ENCODE peak calls at places on chromosomes 2 and 18, in ten cellular contexts. H is cardiac muscle cell, T is SJSA1, Z is IMR-90, C is HT-29, J is HTR-8/SVneo, E is memory B cell, I is AML-193, G is hippocampal formation, R is NCI-H446. D is an unnamed sample.
A peak's percentile ranks its signal among the peaks of the same experiment; 100 is the strongest.

GRCh38 chr2:32168513-32168912 is 2.8 kb downstream of the SLC30A6 start:
- DNase-seq in H (no peak), T (no peak), Z (no peak), C (no peak), J (no peak), E (no peak), I (no peak), G (no peak), R (no peak), D (peak; percentile 1)

GRCh38 chr2:241843321-241844065 is 15.2 kb downstream of the PDCD1 start:
- DNase-seq in H (no peak), T (no peak), Z (no peak), C (no peak), J (no peak), E (no peak), I (no peak), G (no peak), R (no peak), D (no peak)

GRCh38 chr2:102502576-102502975 is 29.6 kb downstream of the SLC9A4 start:
- DNase-seq in H (no peak), T (no peak), Z (no peak), C (no peak), J (no peak), E (no peak), I (no peak), G (no peak), R (no peak), D (no peak)

GRCh38 chr2:152822669-152823068 is 104.2 kb downstream of the ARL6IP6 start:
- DNase-seq in H (no peak), T (no peak), Z (no peak), C (no peak), J (no peak), E (no peak), I (no peak), G (no peak), R (no peak), D (no peak)

GRCh38 chr2:109089602-109090300 is 39.3 kb upstream of the SH3RF3 start:
- DNase-seq in H (no peak), T (peak; percentile 27), Z (peak; percentile 73), C (no peak), J (no peak), E (no peak), I (no peak), G (no peak), R (no peak), D (no peak)

GRCh38 chr2:168344706-168345105 is 97.3 kb upstream of the STK39 start:
- DNase-seq in H (no peak), T (no peak), Z (no peak), C (no peak), J (no peak), E (no peak), I (no peak), G (no peak), R (no peak), D (no peak)

GRCh38 chr2:2263196-2263829 is 67.8 kb downstream of the MYT1L start:
- DNase-seq in H (no peak), T (no peak), Z (no peak), C (no peak), J (no peak), E (no peak), I (no peak), G (no peak), R (no peak), D (no peak)

GRCh38 chr2:9811679-9812511 is 31.4 kb upstream of the TAF1B start:
- DNase-seq in H (no peak), T (no peak), Z (no peak), C (no peak), J (no peak), E (no peak), I (no peak), G (no peak), R (no peak), D (no peak)

GRCh38 chr2:138922973-138923563 is 142.9 kb upstream of the NXPH2 start:
- DNase-seq in H (peak; percentile 40), T (no peak), Z (no peak), C (peak; percentile 41), J (peak; percentile 3), E (no peak), I (peak; percentile 1), G (no peak), R (peak; percentile 36), D (peak; percentile 26)

GRCh38 chr2:26522325-26523120 is 44.6 kb upstream of the OTOF start:
- DNase-seq in H (no peak), T (no peak), Z (no peak), C (no peak), J (no peak), E (no peak), I (no peak), G (no peak), R (no peak), D (no peak)

GRCh38 chr2:50720695-50721314 is 311.1 kb downstream of the NRXN1 start:
- DNase-seq in H (peak; percentile 18), T (no peak), Z (peak; percentile 4), C (no peak), J (no peak), E (no peak), I (no peak), G (no peak), R (peak; percentile 69), D (peak; percentile 67)

GRCh38 chr18:30862900-30863299 is 179.6 kb downstream of the DSC3 start:
- DNase-seq in H (no peak), T (no peak), Z (no peak), C (no peak), J (no peak), E (no peak), I (no peak), G (no peak), R (no peak), D (no peak)

GRCh38 chr2:215920244-215921100 is 92.9 kb downstream of the MREG start:
- DNase-seq in H (peak; percentile 72), T (peak; percentile 68), Z (peak; percentile 87), C (peak; percentile 82), J (peak; percentile 58), E (peak; percentile 46), I (peak; percentile 30), G (peak; percentile 65), R (peak; percentile 62), D (peak; percentile 69)

GRCh38 chr18:51257150-51257549 is 59.7 kb upstream of the MEX3C start:
- DNase-seq in H (peak; percentile 24), T (no peak), Z (no peak), C (no peak), J (no peak), E (no peak), I (no peak), G (no peak), R (no peak), D (no peak)

GRCh38 chr18:26406294-26406693 is 142.1 kb downstream of the KCTD1 start:
- DNase-seq in H (no peak), T (no peak), Z (no peak), C (no peak), J (no peak), E (no peak), I (no peak), G (no peak), R (no peak), D (no peak)

GRCh38 chr2:33137331-33137730 is 190.6 kb downstream of the LTBP1 start:
- DNase-seq in H (no peak), T (no peak), Z (no peak), C (no peak), J (no peak), E (no peak), I (no peak), G (no peak), R (no peak), D (no peak)

GRCh38 chr2:145655366-145655765 is 1135.4 kb upstream of the ZEB2 start:
- DNase-seq in H (no peak), T (no peak), Z (no peak), C (no peak), J (no peak), E (no peak), I (no peak), G (no peak), R (no peak), D (no peak)

GRCh38 chr2:158072361-158072760 is 29.3 kb upstream of the UPP2 start:
- DNase-seq in H (no peak), T (no peak), Z (no peak), C (no peak), J (no peak), E (no peak), I (no peak), G (no peak), R (no peak), D (no peak)

GRCh38 chr18:79537758-79538157 is 141.8 kb upstream of the CTDP1 start:
- DNase-seq in H (no peak), T (no peak), Z (no peak), C (no peak), J (no peak), E (no peak), I (no peak), G (no peak), R (no peak), D (no peak)

GRCh38 chr2:60097298-60097697 is 456.2 kb downstream of the BCL11A start:
- DNase-seq in H (no peak), T (no peak), Z (no peak), C (no peak), J (no peak), E (no peak), I (no peak), G (no peak), R (no peak), D (no peak)

GRCh38 chr2:149136111-149136510 is 97.6 kb downstream of the LYPD6B start:
- DNase-seq in H (no peak), T (no peak), Z (no peak), C (no peak), J (no peak), E (no peak), I (no peak), G (no peak), R (no peak), D (no peak)

GRCh38 chr18:79484661-79485621 is 89.2 kb downstream of the NFATC1 start:
- DNase-seq in H (no peak), T (peak; percentile 96), Z (peak; percentile 98), C (peak; percentile 47), J (peak; percentile 67), E (no peak), I (no peak), G (no peak), R (no peak), D (peak; percentile 49)

GRCh38 chr2:201680743-201681142 is 17.7 kb downstream of the MPP4 start:
- DNase-seq in H (peak; percentile 2), T (peak; percentile 54), Z (no peak), C (peak; percentile 54), J (peak; percentile 41), E (no peak), I (no peak), G (no peak), R (peak; percentile 4), D (peak; percentile 68)

GRCh38 chr18:44028109-44028508 is 652.6 kb upstream of the SETBP1 start:
- DNase-seq in H (no peak), T (no peak), Z (no peak), C (no peak), J (no peak), E (no peak), I (no peak), G (no peak), R (no peak), D (no peak)